ENCODE peak calls at places on chromosomes 12 and 14, in four cellular contexts. R is NCI-H510A treated with DMSO at 0.1 percent for 48 hours, S is tibial artery, M is heart left ventricle. D is an unnamed sample.

GRCh38 chr14:53953828-53954550 is 2.6 kb downstream of the BMP4 start:
- DNase-seq in S (peak; percentile 83), M (peak; percentile 43), R (no peak), D (no peak)

GRCh38 chr12:53049582-53050318 is at the start of gene TNS2:
- DNase-seq in M (peak; percentile 93), S (peak; percentile 95), R (peak; percentile 81), D (peak; percentile 95)

GRCh38 chr12:6921539-6921938 is 6.2 kb upstream of the ATN1 start:
- DNase-seq in M (peak; percentile 11), S (peak; percentile 51), R (no peak), D (no peak)

GRCh38 chr14:31536201-31536960 is 24.8 kb upstream of the NUBPL start:
- DNase-seq in M (no peak), R (no peak), S (no peak), D (no peak)

GRCh38 chr12:53996188-53996885 is 3.6 kb upstream of the HOXC9 start:
- DNase-seq in M (no peak), S (no peak), R (no peak), D (no peak)

GRCh38 chr14:87494010-87494409 is 499.0 kb downstream of the GALC start:
- DNase-seq in S (no peak), M (no peak), R (no peak), D (no peak)

GRCh38 chr14:55448146-55448614 is 7.8 kb upstream of the TBPL2 start:
- DNase-seq in R (no peak), M (peak; percentile 63), S (no peak), D (no peak)

GRCh38 chr14:73227812-73228781 is 9.2 kb upstream of the PAPLN start:
- DNase-seq in M (peak; percentile 58), R (no peak), S (no peak), D (no peak)

GRCh38 chr14:50762001-50762930 is 68.7 kb downstream of the NIN start:
- DNase-seq in M (no peak), S (no peak), R (no peak), D (no peak)

GRCh38 chr12:116924558-116925453 is 14.1 kb downstream of the FBXW8 start:
- DNase-seq in R (no peak), M (peak; percentile 45), S (no peak), D (no peak)

GRCh38 chr14:92160619-92161018 is 38.9 kb downstream of the CPSF2 start:
- DNase-seq in R (no peak), M (no peak), S (no peak), D (no peak)

D was measured in right atrium auricular region.